ENCODE peak calls at places on chromosomes 2 and 18, in four cellular contexts. P is IMR-90, S is H1, Z is H9. U is an unnamed sample.

GRCh38 chr2:30666307-30666874 is 140.9 kb downstream of the CAPN13 start:
- DNase-seq in S (no peak), P (peak), Z (peak), U (no peak)

GRCh38 chr2:238239552-238239871 is 326 bp downstream of the HES6 start:
- DNase-seq in Z (no peak), S (no peak), P (no peak), U (no peak)

GRCh38 chr2:173990970-173991819 is 26.0 kb upstream of the SP3 start:
- DNase-seq in Z (no peak), S (no peak), P (peak), U (no peak)

GRCh38 chr2:48527211-48527880 is 2.6 kb upstream of the STON1 start:
- DNase-seq in S (no peak), P (peak), Z (no peak), U (no peak)

GRCh38 chr2:160252278-160252887 is 52.3 kb upstream of the ITGB6 start:
- DNase-seq in P (peak), Z (no peak), S (no peak), U (peak)

GRCh38 chr2:114919985-114920384 is 477.5 kb downstream of the DPP10 start:
- DNase-seq in S (no peak), Z (no peak), P (no peak), U (no peak)

GRCh38 chr2:216666461-216667233 is 28.7 kb downstream of the IGFBP5 start:
- DNase-seq in P (peak), S (peak), Z (peak), U (peak)

GRCh38 chr2:239275037-239275685 is 125.7 kb downstream of the HDAC4 start:
- DNase-seq in S (no peak), Z (no peak), P (peak), U (no peak)

GRCh38 chr2:167729911-167730310 is 517.5 kb downstream of the STK39 start:
- DNase-seq in P (no peak), S (no peak), Z (no peak), U (no peak)

GRCh38 chr2:60318544-60318943 is 234.9 kb downstream of the BCL11A start:
- DNase-seq in P (no peak), S (no peak), Z (peak), U (peak)

GRCh38 chr2:85446296-85447221 is 28.0 kb downstream of the SH2D6 start:
- DNase-seq in P (peak), S (no peak), Z (no peak), U (no peak)

GRCh38 chr18:64405161-64405560 is 256.3 kb upstream of the LINC00305 start:
- DNase-seq in S (no peak), P (peak), Z (no peak), U (no peak)

GRCh38 chr2:74646829-74647482 is 1.2 kb downstream of the M1AP start:
- DNase-seq in S (no peak), Z (no peak), P (no peak), U (no peak)

GRCh38 chr18:76390452-76391035 is 104.5 kb downstream of the ZNF516 start:
- DNase-seq in P (no peak), S (no peak), Z (no peak), U (no peak)

GRCh38 chr2:67544286-67544685 is 147.2 kb downstream of the ETAA1 start:
- DNase-seq in S (no peak), Z (no peak), P (no peak), U (no peak)

GRCh38 chr2:237731663-237732062 is 66.9 kb upstream of the RBM44 start:
- DNase-seq in Z (no peak), P (peak), S (no peak), U (peak)

GRCh38 chr2:45602624-45603023 is 8.4 kb downstream of the SRBD1 start:
- DNase-seq in Z (no peak), S (no peak), P (no peak), U (no peak)

GRCh38 chr2:191245869-191246531 is 796 bp downstream of the MYO1B start:
- DNase-seq in P (peak), Z (peak), S (peak), U (peak)

GRCh38 chr18:45775241-45775676 is 50.2 kb upstream of the SIGLEC15 start:
- DNase-seq in P (peak), S (peak), Z (peak), U (peak)

GRCh38 chr2:8511868-8512612 is 169.8 kb upstream of the ID2 start:
- DNase-seq in P (peak), Z (no peak), S (no peak), U (no peak)

GRCh38 chr2:100254646-100255210 is 67.6 kb downstream of the LONRF2 start:
- DNase-seq in Z (no peak), S (no peak), P (no peak), U (no peak)

GRCh38 chr2:218985021-218985324 is at the start of gene FEV:
- DNase-seq in P (no peak), Z (no peak), S (no peak), U (no peak)

GRCh38 chr18:37476182-37476581 is 89.4 kb downstream of the CELF4 start:
- DNase-seq in S (peak), P (peak), Z (peak), U (peak)

GRCh38 chr2:98122524-98122923 is 35.6 kb downstream of the VWA3B start:
- DNase-seq in S (no peak), Z (no peak), P (no peak), U (no peak)

GRCh38 chr2:36802952-36803351 is 106.4 kb downstream of the VIT start:
- DNase-seq in Z (no peak), P (no peak), S (no peak), U (no peak)

GRCh38 chr2:142863485-142863921 is 14.0 kb upstream of the KYNU start:
- DNase-seq in P (peak), S (no peak), Z (no peak), U (no peak)

GRCh38 chr2:45710468-45710867 is 59.0 kb downstream of the PRKCE start:
- DNase-seq in S (no peak), P (no peak), Z (no peak), U (no peak)

GRCh38 chr2:205746408-205746785 is 64.1 kb downstream of the NRP2 start:
- DNase-seq in Z (no peak), P (no peak), S (no peak), U (no peak)

GRCh38 chr2:196277002-196277401 is 105.6 kb upstream of the STK17B start:
- DNase-seq in Z (no peak), P (peak), S (no peak), U (peak)

GRCh38 chr2:121736140-121736461 is 574 bp downstream of the NIFK start:
- DNase-seq in P (no peak), S (no peak), Z (no peak), U (no peak)

GRCh38 chr18:78459646-78460045 is 520.0 kb upstream of the SALL3 start:
- DNase-seq in P (no peak), Z (no peak), S (no peak), U (no peak)

GRCh38 chr18:50115095-50115494 is 79.9 kb downstream of the MYO5B start:
- DNase-seq in S (no peak), P (no peak), Z (no peak), U (no peak)

GRCh38 chr2:105640241-105640640 is 104.5 kb upstream of the NCK2 start:
- DNase-seq in S (no peak), P (no peak), Z (no peak), U (no peak)

GRCh38 chr2:3536682-3537632 is 17.6 kb upstream of the ADI1 start:
- DNase-seq in P (peak), S (peak), Z (peak), U (peak)

GRCh38 chr2:88622307-88622706 is 5.0 kb downstream of the EIF2AK3 start:
- DNase-seq in S (no peak), P (no peak), Z (no peak), U (no peak)
- H3K56ac ChIP-seq in S (no peak), P (no peak), Z (no peak), U (no peak)

GRCh38 chr2:44169155-44169898 is 652 bp downstream of the PPM1B start:
- DNase-seq in P (peak), Z (no peak), S (peak), U (peak)
- H4K8ac ChIP-seq in P (no peak), Z (no peak), S (peak), U (no peak)

GRCh38 chr2:241617431-241618154 is 19.4 kb downstream of the THAP4 start:
- DNase-seq in P (no peak), S (no peak), Z (peak), U (peak)
- H3K56ac ChIP-seq in P (no peak), S (no peak), Z (no peak), U (peak)

GRCh38 chr2:213151437-213152064 is at the start of gene IKZF2:
- DNase-seq in S (peak), Z (peak), P (peak), U (peak)
- H4K8ac ChIP-seq in S (no peak), Z (no peak), P (peak), U (peak)

GRCh38 chr2:240936106-240936505 is 30.0 kb downstream of the CROCC2 start:
- DNase-seq in S (no peak), Z (no peak), P (no peak), U (no peak)
- H3K56ac ChIP-seq in S (no peak), Z (no peak), P (no peak), U (no peak)

GRCh38 chr2:96764253-96764637 is 3.5 kb downstream of the CNNM4 start:
- DNase-seq in S (no peak), P (no peak), Z (no peak), U (peak)
- H4K8ac ChIP-seq in S (peak), P (no peak), Z (no peak), U (no peak)

DNA sequence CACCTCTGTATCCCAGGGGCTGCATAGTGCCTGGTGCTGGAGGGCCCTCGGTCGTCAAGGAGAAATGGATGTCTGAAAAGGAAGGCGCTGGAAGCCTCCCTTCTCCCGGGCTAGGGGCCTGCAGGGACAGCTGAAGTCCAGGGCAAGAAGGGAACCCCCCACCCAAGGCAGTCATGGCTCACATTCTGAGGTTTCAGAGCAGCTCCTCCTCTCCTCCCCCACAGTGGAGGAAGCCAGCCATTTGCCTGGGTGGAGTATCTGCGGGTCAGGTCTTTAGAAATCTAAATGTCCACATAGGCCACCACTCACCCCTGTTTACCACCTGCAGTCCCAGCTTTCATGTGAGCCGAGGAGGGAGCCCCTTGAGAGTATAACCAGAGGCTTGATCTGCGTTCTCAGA is 186.3 kb downstream of the SMAD7 start:
- DNase-seq in P (no peak), S (no peak), Z (no peak), U (no peak)
- H3K56ac ChIP-seq in P (no peak), S (no peak), Z (no peak), U (no peak)